ENCODE peak calls at places on chromosomes 5 and 9, in nine cellular contexts. P, J, A, N, I, S, Y, V and F are unnamed samples.

GRCh38 chr5:138950411-138951011 is 75.4 kb upstream of the LRRTM2 start:
- DNase-seq in P (no peak), J (no peak), A (no peak), N (no peak), I (no peak), S (no peak), Y (no peak), V (no peak), F (no peak)

GRCh38 chr5:74966151-74967050 is 86.0 kb downstream of the GCNT4 start:
- DNase-seq in P (no peak), J (no peak), A (no peak), N (no peak), I (no peak), S (no peak), Y (no peak), V (no peak), F (no peak)

GRCh38 chr9:19424176-19424779 is 15.5 kb downstream of the ACER2 start:
- DNase-seq in P (no peak), J (no peak), A (no peak), N (no peak), I (no peak), S (no peak), Y (no peak), V (no peak), F (no peak)

GRCh38 chr9:93896093-93896492 is 59.1 kb downstream of the BARX1 start:
- DNase-seq in P (no peak), J (no peak), A (no peak), N (no peak), I (no peak), S (no peak), Y (peak), V (no peak), F (no peak)

GRCh38 chr9:127751269-127752054 is 16.4 kb upstream of the TOR2A start:
- DNase-seq in P (no peak), J (no peak), A (no peak), N (no peak), I (no peak), S (no peak), Y (no peak), V (no peak), F (no peak)

GRCh38 chr9:93161801-93162635 is 21.9 kb upstream of the WNK2 start:
- DNase-seq in P (no peak), J (peak), A (no peak), N (no peak), I (no peak), S (no peak), Y (no peak), V (no peak), F (no peak)

GRCh38 chr9:29078063-29078660 is 1504.9 kb upstream of the C9orf72 start:
- DNase-seq in P (no peak), J (no peak), A (peak), N (no peak), I (no peak), S (peak), Y (no peak), V (no peak), F (peak)

GRCh38 chr5:172646716-172647285 is 5.7 kb downstream of the NEURL1B start:
- DNase-seq in P (no peak), J (peak), A (no peak), N (no peak), I (no peak), S (no peak), Y (no peak), V (no peak), F (no peak)

GRCh38 chr5:34923694-34924461 is 5.5 kb upstream of the DNAJC21 start:
- DNase-seq in P (no peak), J (no peak), A (peak), N (no peak), I (no peak), S (no peak), Y (no peak), V (peak), F (peak)